ENCODE peak calls at places on chromosomes 11 and 22, in eight cellular contexts. U is tibial artery, N is fibroblast of mammary gland, V is kidney, P is heart right ventricle, E is psoas muscle, M is AG04450, R is GM12865. X is an unnamed sample.

GRCh38 chr11:7637447-7638157 is 35.7 kb downstream of the CYB5R2 start:
- DNase-seq in M (no peak), V (no peak), R (no peak), P (peak), N (peak), U (peak), E (peak), X (peak)

GRCh38 chr11:106121570-106122320 is 44.3 kb downstream of the AASDHPPT start:
- DNase-seq in U (no peak), V (no peak), P (no peak), N (no peak), R (no peak), M (no peak), E (no peak), X (no peak)

GRCh38 chr11:47950396-47950795 is 30.0 kb upstream of the PTPRJ start:
- DNase-seq in V (no peak), M (no peak), N (no peak), R (peak), U (no peak), P (peak), E (no peak), X (no peak)

GRCh38 chr11:92941676-92942571 is 27.5 kb upstream of the MTNR1B start:
- DNase-seq in V (no peak), M (no peak), E (no peak), P (no peak), U (no peak), R (peak), N (peak), X (no peak)

GRCh38 chr11:132821027-132821426 is 711.3 kb downstream of the OPCML start:
- DNase-seq in M (peak), P (no peak), R (no peak), E (no peak), V (no peak), N (no peak), U (no peak), X (no peak)

GRCh38 chr11:47886096-47886495 is 37.9 kb upstream of the NUP160 start:
- DNase-seq in E (peak), N (peak), M (peak), U (peak), P (peak), R (no peak), V (peak), X (peak)

GRCh38 chr11:57425565-57426438 is 1.1 kb downstream of the SLC43A3 start:
- DNase-seq in M (no peak), E (peak), N (peak), R (peak), U (peak), V (no peak), P (peak), X (peak)

GRCh38 chr11:14914536-14914935 is 22.5 kb upstream of the CYP2R1 start:
- DNase-seq in E (no peak), R (no peak), U (no peak), P (no peak), V (no peak), N (no peak), M (no peak), X (no peak)

GRCh38 chr22:23533771-23534191 is 46.3 kb downstream of the IGLL1 start:
- DNase-seq in R (no peak), N (no peak), E (no peak), U (no peak), P (no peak), M (no peak), V (peak), X (no peak)

GRCh38 chr11:76233936-76234703 is 27.8 kb upstream of the WNT11 start:
- DNase-seq in M (no peak), P (peak), V (peak), E (peak), R (peak), U (peak), N (peak), X (peak)

GRCh38 chr11:20672575-20672974 is 3.2 kb downstream of the NELL1 start:
- DNase-seq in V (no peak), M (no peak), N (peak), U (no peak), E (no peak), P (no peak), R (peak), X (no peak)

GRCh38 chr11:125123947-125124633 is 12.7 kb upstream of the TMEM218 start:
- DNase-seq in U (peak), E (peak), P (peak), N (peak), R (peak), V (peak), M (no peak), X (peak)

GRCh38 chr11:36577859-36578258 is 10.1 kb downstream of the RAG1 start:
- DNase-seq in M (no peak), N (no peak), V (no peak), R (no peak), P (no peak), U (no peak), E (no peak), X (no peak)

GRCh38 chr22:30996462-30996861 is 27.4 kb downstream of the TUG1 start:
- DNase-seq in N (no peak), R (no peak), P (no peak), U (no peak), M (no peak), V (no peak), E (no peak), X (no peak)

GRCh38 chr22:41405588-41405987 is 23.8 kb downstream of the TEF start:
- DNase-seq in P (no peak), U (no peak), E (no peak), V (no peak), R (peak), M (no peak), N (no peak), X (no peak)

GRCh38 chr11:32113200-32113599 is 22.3 kb downstream of the RCN1 start:
- DNase-seq in P (no peak), V (no peak), R (no peak), E (no peak), N (peak), M (no peak), U (no peak), X (no peak)

GRCh38 chr11:83681045-83681781 is 395.0 kb upstream of the CCDC90B start:
- DNase-seq in P (no peak), U (no peak), N (no peak), V (no peak), M (no peak), E (no peak), R (peak), X (no peak)

GRCh38 chr22:36435516-36436415 is 45.7 kb downstream of the TXN2 start:
- DNase-seq in P (no peak), N (no peak), R (peak), U (no peak), E (no peak), M (no peak), V (no peak), X (no peak)

GRCh38 chr11:94933225-94934130 is 39.9 kb downstream of the CWC15 start:
- DNase-seq in V (no peak), M (peak), U (peak), P (peak), N (peak), R (no peak), E (peak), X (no peak)

GRCh38 chr11:80320765-80321164 is 879.9 kb upstream of the TENM4 start:
- DNase-seq in P (no peak), N (no peak), E (no peak), R (peak), U (no peak), M (no peak), V (no peak), X (no peak)

GRCh38 chr11:95254139-95254704 is 23.2 kb upstream of the SESN3 start:
- DNase-seq in E (peak), R (peak), U (peak), P (peak), M (peak), V (peak), N (peak), X (peak)

GRCh38 chr22:43917523-43917922 is 6.1 kb upstream of the PNPLA3 start:
- DNase-seq in M (no peak), R (no peak), U (no peak), N (no peak), V (no peak), P (no peak), E (no peak), X (no peak)

GRCh38 chr11:57818812-57819211 is 57.2 kb downstream of the CTNND1 start:
- DNase-seq in P (no peak), V (no peak), U (no peak), R (no peak), M (no peak), N (no peak), E (no peak), X (no peak)

GRCh38 chr11:35523351-35523768 is 2.1 kb downstream of the PAMR1 start:
- DNase-seq in P (no peak), V (no peak), M (no peak), U (no peak), E (no peak), N (peak), R (no peak), X (no peak)

GRCh38 chr11:80638296-80638695 is 1197.5 kb upstream of the TENM4 start:
- DNase-seq in M (no peak), R (no peak), V (no peak), P (no peak), U (no peak), N (no peak), E (no peak), X (no peak)

GRCh38 chr22:44582016-44582415 is 84.0 kb upstream of the RTL6 start:
- DNase-seq in M (no peak), P (no peak), N (no peak), E (no peak), R (no peak), V (peak), U (peak), X (no peak)

GRCh38 chr11:18498039-18498438 is 28.7 kb downstream of the TSG101 start:
- DNase-seq in P (no peak), U (no peak), V (no peak), M (no peak), R (no peak), N (no peak), E (no peak), X (no peak)

GRCh38 chr22:25090225-25090651 is 109.4 kb upstream of the CRYBB3 start:
- DNase-seq in N (no peak), V (no peak), R (no peak), E (no peak), U (no peak), P (peak), M (no peak), X (no peak)

GRCh38 chr11:75350743-75351540 is 519 bp downstream of the ARRB1 start:
- DNase-seq in R (no peak), V (peak), M (no peak), E (peak), P (no peak), N (peak), U (peak), X (peak)

GRCh38 chr11:27120211-27120610 is 79.6 kb downstream of the BBOX1 start:
- DNase-seq in R (no peak), N (peak), U (no peak), M (no peak), P (no peak), E (no peak), V (no peak), X (no peak)

GRCh38 chr22:48300877-48301276 is 1526.8 kb downstream of the BRD1 start:
- DNase-seq in E (no peak), U (no peak), N (no peak), V (no peak), M (no peak), P (no peak), R (no peak), X (no peak)

DNA sequence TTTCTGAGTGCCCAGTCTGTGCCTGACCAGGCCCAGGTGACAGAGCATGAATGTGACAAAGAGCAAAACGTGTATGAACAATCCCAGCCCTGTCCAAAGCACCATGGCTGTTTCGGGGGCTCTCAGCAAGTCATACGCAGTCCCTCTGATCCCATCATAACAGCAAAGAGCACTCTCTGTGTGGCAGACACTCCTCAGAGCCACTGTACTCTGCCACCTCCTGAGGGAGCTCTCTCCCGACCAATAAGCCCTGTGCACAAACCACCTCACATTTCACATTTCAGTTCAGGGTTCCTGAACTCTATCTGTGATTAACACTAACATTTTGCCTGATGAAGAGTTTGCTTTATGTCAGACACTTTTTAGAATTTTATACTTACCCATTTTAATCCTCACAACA is 6.6 kb downstream of the DGCR2 start:
- DNase-seq in N (no peak), R (no peak), U (peak), V (no peak), E (no peak), M (no peak), P (no peak), X (no peak)
- TF ChIP-seq CTCF in N (peak), R (no peak), U (no peak), V (no peak), E (no peak), M (peak), P (no peak), X (no peak)

DNA sequence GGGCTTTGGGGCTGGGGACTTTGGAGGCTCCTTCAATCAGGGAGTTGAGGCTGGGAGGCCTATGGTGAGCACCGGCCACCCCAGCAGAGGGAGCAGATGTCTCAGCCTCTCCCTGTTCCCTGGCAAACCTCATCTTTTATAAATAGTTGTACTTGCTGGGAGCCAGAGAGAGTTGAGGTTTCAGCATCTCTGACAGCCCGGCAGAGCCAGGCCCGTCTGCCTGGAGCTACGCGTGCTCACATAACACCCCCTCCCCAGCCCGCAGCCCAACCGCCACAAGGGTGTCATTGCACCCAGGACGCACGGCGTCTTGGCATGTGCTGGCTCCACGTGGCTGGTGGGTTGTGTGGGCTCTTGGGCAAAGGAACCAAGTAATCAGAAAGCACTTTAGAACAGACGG is 127.1 kb downstream of the CHST1 start:
- DNase-seq in N (peak), V (no peak), P (peak), U (no peak), M (no peak), R (no peak), E (peak), X (no peak)
- TF ChIP-seq CTCF in N (peak), V (no peak), P (peak), U (no peak), M (no peak), R (no peak), E (peak), X (no peak)

GRCh38 chr22:50141891-50142363 is 28.6 kb upstream of the PANX2 start:
- DNase-seq in P (no peak), M (peak), V (no peak), E (no peak), U (no peak), N (no peak), R (no peak), X (no peak)
- TF ChIP-seq CTCF in P (no peak), M (peak), V (no peak), E (no peak), U (no peak), N (no peak), R (no peak), X (no peak)

GRCh38 chr11:11988099-11988651 is 20.3 kb downstream of the DKK3 start:
- DNase-seq in P (no peak), E (no peak), U (no peak), M (no peak), V (no peak), R (no peak), N (peak), X (no peak)

GRCh38 chr11:11989774-11990744 is 18.4 kb downstream of the DKK3 start:
- DNase-seq in N (peak), E (no peak), P (no peak), M (no peak), V (no peak), R (no peak), U (peak), X (no peak)

GRCh38 chr11:11985954-11986949 is 22.2 kb downstream of the DKK3 start:
- DNase-seq in U (no peak), R (no peak), V (no peak), M (no peak), N (no peak), E (no peak), P (no peak), X (no peak)

GRCh38 chr11:11987503-11988022 is 20.9 kb downstream of the DKK3 start:
- DNase-seq in V (no peak), P (no peak), U (no peak), E (no peak), N (peak), M (no peak), R (peak), X (no peak)

DNA sequence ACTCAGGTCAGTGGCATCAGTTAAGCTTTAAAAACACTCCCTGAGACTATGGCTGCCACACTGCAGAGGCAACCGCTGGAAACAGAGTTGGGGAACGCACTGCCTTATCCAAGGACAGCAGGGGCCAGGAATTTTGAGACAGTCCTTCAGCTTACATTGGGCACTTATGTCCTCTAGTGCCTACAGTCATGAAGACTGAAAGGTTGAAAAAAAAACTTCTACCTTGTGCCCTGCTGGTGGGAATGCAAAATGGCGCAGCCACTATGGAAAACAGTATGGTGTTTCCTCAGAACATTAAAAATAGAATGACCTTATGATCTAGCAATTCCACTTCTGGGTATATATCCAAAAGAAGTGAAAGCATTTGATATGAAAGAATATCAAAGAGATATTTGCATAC is 19.6 kb downstream of the DKK3 start:
- DNase-seq in M (no peak), U (no peak), N (no peak), V (no peak), P (no peak), R (no peak), E (no peak), X (no peak)
- TF ChIP-seq CTCF in M (peak), U (no peak), N (peak), V (no peak), P (no peak), R (no peak), E (no peak), X (no peak)

GRCh38 chr11:976431-977160 is 50.9 kb downstream of the AP2A2 start:
- DNase-seq in M (no peak), V (no peak), N (peak), P (no peak), R (no peak), E (no peak), U (no peak), X (no peak)
- TF ChIP-seq CTCF in M (no peak), V (no peak), N (peak), P (no peak), R (no peak), E (no peak), U (no peak), X (peak)

DNA sequence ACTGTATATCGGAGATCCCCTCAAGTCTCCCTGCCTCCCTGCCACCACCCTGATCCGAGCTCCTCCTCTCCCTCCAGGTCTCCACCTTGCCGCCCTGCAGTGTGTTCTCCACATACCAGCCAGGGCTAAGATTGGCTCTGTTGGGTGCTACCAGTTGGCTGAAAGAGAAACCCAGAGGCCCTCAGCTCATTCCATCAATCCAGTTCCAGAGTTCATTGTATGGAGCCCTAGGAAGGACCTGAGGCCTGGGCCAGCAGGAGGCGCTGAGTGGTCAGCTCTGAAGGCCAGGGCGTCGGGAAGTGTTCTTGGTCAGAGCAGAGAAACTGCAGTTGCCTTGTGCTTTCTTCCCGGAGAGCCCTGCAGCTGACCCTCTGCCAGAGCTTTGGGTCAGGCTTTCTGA is 2.2 kb upstream of the TOP3B start:
- DNase-seq in U (no peak), P (no peak), N (peak), R (peak), E (no peak), V (peak), M (no peak), X (no peak)
- TF ChIP-seq CTCF in U (no peak), P (peak), N (peak), R (peak), E (no peak), V (peak), M (peak), X (no peak)

DNA sequence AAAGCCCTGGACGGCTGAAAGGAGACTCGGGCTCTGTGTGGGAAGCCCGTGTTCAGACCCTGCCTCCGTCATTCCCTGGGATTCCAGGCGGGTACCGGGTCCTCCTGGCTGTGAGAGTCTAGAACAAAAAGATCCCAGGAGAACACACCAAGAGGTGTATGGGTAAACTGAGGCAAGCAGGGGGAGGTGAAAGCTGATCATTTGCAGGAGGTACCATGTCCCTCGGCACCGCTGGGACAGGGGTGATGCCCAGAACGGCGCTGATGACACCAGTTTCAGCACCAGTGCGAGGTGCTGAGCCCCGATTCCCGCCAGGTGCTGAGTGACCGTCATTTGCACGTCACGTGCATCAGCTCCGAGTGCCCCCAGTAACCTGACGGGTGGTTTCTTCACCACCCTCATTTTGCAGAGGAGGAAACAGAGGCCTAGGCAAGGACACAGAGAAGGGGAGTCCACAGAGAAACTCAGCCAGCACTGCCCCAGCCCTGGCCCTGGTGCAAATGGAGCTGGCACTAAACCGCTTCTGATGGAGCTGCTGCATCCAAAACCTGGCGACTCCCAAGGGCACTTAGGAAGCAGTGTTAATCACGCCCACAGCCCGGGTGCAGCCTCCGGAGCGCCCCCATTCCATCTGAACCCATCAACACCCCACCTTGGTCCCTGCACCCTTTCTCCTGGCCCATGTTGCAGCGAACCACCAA is 16.8 kb downstream of the MACROD1 start:
- DNase-seq in V (no peak), E (no peak), N (no peak), M (no peak), U (no peak), P (no peak), R (no peak), X (no peak)
- TF ChIP-seq CTCF in V (no peak), E (no peak), N (no peak), M (no peak), U (no peak), P (peak), R (no peak), X (no peak)

X was measured in tibial nerve.